ENCODE peak calls at places on chromosomes 11 and 22, in ten cellular contexts. One of them, this sample, is unnamed.

GRCh38 chr11:2435288-2436012 is 8.9 kb downstream of the TRPM5 start:
- DNase-seq in right lobe of liver: no peak
- DNase-seq in cardiac muscle cell: no peak
- DNase-seq in SJCRH30: no peak
- DNase-seq in SK-N-SH: no peak
- DNase-seq in A549: no peak
- DNase-seq in neural progenitor cell: no peak
- DNase-seq in stomach: no peak
- DNase-seq in lower lobe of right lung: peak; percentile 32
- DNase-seq in spleen: peak; percentile 43
- DNase-seq in this sample: no peak

GRCh38 chr22:47965896-47966295 is 1203.4 kb downstream of the TBC1D22A start:
- DNase-seq in right lobe of liver: no peak
- DNase-seq in cardiac muscle cell: no peak
- DNase-seq in SJCRH30: no peak
- DNase-seq in SK-N-SH: no peak
- DNase-seq in A549: no peak
- DNase-seq in neural progenitor cell: no peak
- DNase-seq in stomach: no peak
- DNase-seq in lower lobe of right lung: no peak
- DNase-seq in spleen: no peak
- DNase-seq in this sample: no peak

GRCh38 chr11:72643547-72643946 is 30.7 kb downstream of the PDE2A start:
- DNase-seq in right lobe of liver: no peak
- DNase-seq in cardiac muscle cell: peak; percentile 15
- DNase-seq in SJCRH30: no peak
- DNase-seq in SK-N-SH: no peak
- DNase-seq in A549: peak; percentile 60
- DNase-seq in neural progenitor cell: no peak
- DNase-seq in stomach: no peak
- DNase-seq in lower lobe of right lung: no peak
- DNase-seq in spleen: no peak
- DNase-seq in this sample: no peak

GRCh38 chr11:59901306-59901705 is 22.7 kb downstream of the OOSP3 start:
- DNase-seq in right lobe of liver: no peak
- DNase-seq in cardiac muscle cell: peak; percentile 48
- DNase-seq in SJCRH30: peak; percentile 60
- DNase-seq in SK-N-SH: no peak
- DNase-seq in A549: peak; percentile 39
- DNase-seq in neural progenitor cell: no peak
- DNase-seq in stomach: no peak
- DNase-seq in lower lobe of right lung: no peak
- DNase-seq in spleen: no peak
- DNase-seq in this sample: no peak

GRCh38 chr11:60942970-60943565 is 8.9 kb downstream of the SLC15A3 start:
- DNase-seq in right lobe of liver: no peak
- DNase-seq in cardiac muscle cell: no peak
- DNase-seq in SJCRH30: peak; percentile 44
- DNase-seq in SK-N-SH: no peak
- DNase-seq in A549: no peak
- DNase-seq in neural progenitor cell: no peak
- DNase-seq in stomach: peak; percentile 80
- DNase-seq in lower lobe of right lung: no peak
- DNase-seq in spleen: no peak
- DNase-seq in this sample: no peak

GRCh38 chr11:83583953-83584352 is 297.8 kb upstream of the CCDC90B start:
- DNase-seq in right lobe of liver: no peak
- DNase-seq in cardiac muscle cell: peak; percentile 2
- DNase-seq in SJCRH30: no peak
- DNase-seq in SK-N-SH: no peak
- DNase-seq in A549: no peak
- DNase-seq in neural progenitor cell: no peak
- DNase-seq in stomach: no peak
- DNase-seq in lower lobe of right lung: no peak
- DNase-seq in spleen: no peak
- DNase-seq in this sample: no peak

GRCh38 chr11:128686745-128687177 is 7.1 kb upstream of the FLI1 start:
- DNase-seq in right lobe of liver: peak; percentile 61
- DNase-seq in cardiac muscle cell: peak; percentile 73
- DNase-seq in SJCRH30: no peak
- DNase-seq in SK-N-SH: peak; percentile 71
- DNase-seq in A549: peak; percentile 15
- DNase-seq in neural progenitor cell: peak; percentile 77
- DNase-seq in stomach: peak; percentile 52
- DNase-seq in lower lobe of right lung: peak; percentile 78
- DNase-seq in spleen: peak; percentile 92
- DNase-seq in this sample: no peak

GRCh38 chr11:107689317-107690202 is 22.3 kb downstream of the SLN start:
- DNase-seq in right lobe of liver: peak; percentile 63
- DNase-seq in cardiac muscle cell: peak; percentile 81
- DNase-seq in SJCRH30: peak; percentile 75
- DNase-seq in SK-N-SH: peak; percentile 62
- DNase-seq in A549: peak; percentile 47
- DNase-seq in neural progenitor cell: peak; percentile 84
- DNase-seq in stomach: peak; percentile 82
- DNase-seq in lower lobe of right lung: peak; percentile 76
- DNase-seq in spleen: no peak
- DNase-seq in this sample: no peak

GRCh38 chr11:117717485-117718314 is 79.3 kb downstream of the DSCAML1 start:
- DNase-seq in right lobe of liver: no peak
- DNase-seq in cardiac muscle cell: no peak
- DNase-seq in SJCRH30: no peak
- DNase-seq in SK-N-SH: peak; percentile 75
- DNase-seq in A549: peak; percentile 85
- DNase-seq in neural progenitor cell: peak; percentile 35
- DNase-seq in stomach: peak; percentile 32
- DNase-seq in lower lobe of right lung: peak; percentile 80
- DNase-seq in spleen: no peak
- DNase-seq in this sample: no peak

GRCh38 chr11:22163394-22163797 is 29.5 kb upstream of the ANO5 start:
- DNase-seq in right lobe of liver: no peak
- DNase-seq in cardiac muscle cell: peak; percentile 8
- DNase-seq in SJCRH30: no peak
- DNase-seq in SK-N-SH: no peak
- DNase-seq in A549: no peak
- DNase-seq in neural progenitor cell: no peak
- DNase-seq in stomach: no peak
- DNase-seq in lower lobe of right lung: peak; percentile 56
- DNase-seq in spleen: peak; percentile 40
- DNase-seq in this sample: no peak

GRCh38 chr11:68750988-68751325 is 363 bp downstream of the TESMIN start:
- DNase-seq in right lobe of liver: peak; percentile 33
- DNase-seq in cardiac muscle cell: no peak
- DNase-seq in SJCRH30: no peak
- DNase-seq in SK-N-SH: no peak
- DNase-seq in A549: no peak
- DNase-seq in neural progenitor cell: no peak
- DNase-seq in stomach: no peak
- DNase-seq in lower lobe of right lung: no peak
- DNase-seq in spleen: no peak
- DNase-seq in this sample: no peak

GRCh38 chr11:33701302-33701701 is 676 bp upstream of the C11orf91 start:
- DNase-seq in right lobe of liver: no peak
- DNase-seq in cardiac muscle cell: peak; percentile 52
- DNase-seq in SJCRH30: no peak
- DNase-seq in SK-N-SH: no peak
- DNase-seq in A549: no peak
- DNase-seq in neural progenitor cell: no peak
- DNase-seq in stomach: no peak
- DNase-seq in lower lobe of right lung: no peak
- DNase-seq in spleen: no peak
- DNase-seq in this sample: no peak

GRCh38 chr11:69094915-69095290 is 46.2 kb downstream of the TPCN2 start:
- DNase-seq in right lobe of liver: no peak
- DNase-seq in cardiac muscle cell: no peak
- DNase-seq in SJCRH30: no peak
- DNase-seq in SK-N-SH: no peak
- DNase-seq in A549: no peak
- DNase-seq in neural progenitor cell: no peak
- DNase-seq in stomach: no peak
- DNase-seq in lower lobe of right lung: no peak
- DNase-seq in spleen: no peak
- DNase-seq in this sample: no peak

GRCh38 chr11:78022397-78023396 is at the start of gene KCTD14:
- DNase-seq in right lobe of liver: peak; percentile 77
- DNase-seq in cardiac muscle cell: peak; percentile 35
- DNase-seq in SJCRH30: no peak
- DNase-seq in SK-N-SH: peak; percentile 14
- DNase-seq in A549: no peak
- DNase-seq in neural progenitor cell: peak; percentile 67
- DNase-seq in stomach: peak; percentile 75
- DNase-seq in lower lobe of right lung: peak; percentile 78
- DNase-seq in spleen: no peak
- DNase-seq in this sample: no peak

GRCh38 chr11:62545437-62546243 is 966 bp downstream of the AHNAK start:
- DNase-seq in right lobe of liver: peak; percentile 95
- DNase-seq in cardiac muscle cell: peak; percentile 97
- DNase-seq in SJCRH30: peak; percentile 83
- DNase-seq in SK-N-SH: peak; percentile 86
- DNase-seq in A549: peak; percentile 86
- DNase-seq in neural progenitor cell: peak; percentile 87
- DNase-seq in stomach: peak; percentile 89
- DNase-seq in lower lobe of right lung: peak; percentile 91
- DNase-seq in spleen: peak; percentile 87
- DNase-seq in this sample: no peak

GRCh38 chr11:2725367-2726300 is 25.8 kb upstream of the KCNQ1OT1 start:
- DNase-seq in right lobe of liver: no peak
- DNase-seq in cardiac muscle cell: peak; percentile 95
- DNase-seq in SJCRH30: peak; percentile 27
- DNase-seq in SK-N-SH: no peak
- DNase-seq in A549: no peak
- DNase-seq in neural progenitor cell: no peak
- DNase-seq in stomach: no peak
- DNase-seq in lower lobe of right lung: no peak
- DNase-seq in spleen: no peak
- DNase-seq in this sample: no peak

GRCh38 chr11:71333473-71333872 is 81.1 kb upstream of the SHANK2 start:
- DNase-seq in right lobe of liver: no peak
- DNase-seq in cardiac muscle cell: no peak
- DNase-seq in SJCRH30: no peak
- DNase-seq in SK-N-SH: no peak
- DNase-seq in A549: no peak
- DNase-seq in neural progenitor cell: no peak
- DNase-seq in stomach: peak; percentile 3
- DNase-seq in lower lobe of right lung: no peak
- DNase-seq in spleen: peak; percentile 9
- DNase-seq in this sample: no peak
- H3K4me3 ChIP-seq in right lobe of liver: no peak overlapping the region
- H3K4me3 ChIP-seq in cardiac muscle cell: no peak overlapping the region
- H3K4me3 ChIP-seq in SJCRH30: no peak overlapping the region
- H3K4me3 ChIP-seq in SK-N-SH: no peak overlapping the region
- H3K4me3 ChIP-seq in A549: no peak overlapping the region
- H3K4me3 ChIP-seq in neural progenitor cell: no peak overlapping the region
- H3K4me3 ChIP-seq in stomach: no peak overlapping the region
- H3K4me3 ChIP-seq in lower lobe of right lung: no peak overlapping the region
- H3K4me3 ChIP-seq in spleen: no peak overlapping the region
- H3K4me3 ChIP-seq in this sample: no peak overlapping the region

GRCh38 chr11:121348220-121348875 is 55.8 kb downstream of the SC5D start:
- DNase-seq in right lobe of liver: no peak
- DNase-seq in cardiac muscle cell: no peak
- DNase-seq in SJCRH30: no peak
- DNase-seq in SK-N-SH: no peak
- DNase-seq in A549: no peak
- DNase-seq in neural progenitor cell: no peak
- DNase-seq in stomach: no peak
- DNase-seq in lower lobe of right lung: no peak
- DNase-seq in spleen: no peak
- DNase-seq in this sample: no peak
- H3K27ac ChIP-seq in right lobe of liver: no peak overlapping the region
- H3K27ac ChIP-seq in cardiac muscle cell: no peak overlapping the region
- H3K27ac ChIP-seq in SJCRH30: no peak overlapping the region
- H3K27ac ChIP-seq in SK-N-SH: no peak overlapping the region
- H3K27ac ChIP-seq in A549: no peak overlapping the region
- H3K27ac ChIP-seq in neural progenitor cell: no peak overlapping the region
- H3K27ac ChIP-seq in stomach: no peak overlapping the region
- H3K27ac ChIP-seq in lower lobe of right lung: no peak overlapping the region
- H3K27ac ChIP-seq in spleen: no peak overlapping the region
- H3K27ac ChIP-seq in this sample: no peak overlapping the region

GRCh38 chr22:45317551-45318167 is 7.9 kb downstream of the FAM118A start:
- DNase-seq in right lobe of liver: no peak
- DNase-seq in cardiac muscle cell: peak; percentile 64
- DNase-seq in SJCRH30: peak; percentile 24
- DNase-seq in SK-N-SH: peak; percentile 70
- DNase-seq in A549: peak; percentile 28
- DNase-seq in neural progenitor cell: peak; percentile 30
- DNase-seq in stomach: peak; percentile 75
- DNase-seq in lower lobe of right lung: no peak
- DNase-seq in spleen: no peak
- DNase-seq in this sample: no peak
- H3K4me3 ChIP-seq in right lobe of liver: no peak overlapping the region
- H3K4me3 ChIP-seq in cardiac muscle cell: no peak overlapping the region
- H3K4me3 ChIP-seq in SJCRH30: peak overlapping the region; percentile 26
- H3K4me3 ChIP-seq in SK-N-SH: no peak overlapping the region
- H3K4me3 ChIP-seq in A549: no peak overlapping the region
- H3K4me3 ChIP-seq in neural progenitor cell: no peak overlapping the region
- H3K4me3 ChIP-seq in stomach: no peak overlapping the region
- H3K4me3 ChIP-seq in lower lobe of right lung: no peak overlapping the region
- H3K4me3 ChIP-seq in spleen: no peak overlapping the region
- H3K4me3 ChIP-seq in this sample: no peak overlapping the region

DNA sequence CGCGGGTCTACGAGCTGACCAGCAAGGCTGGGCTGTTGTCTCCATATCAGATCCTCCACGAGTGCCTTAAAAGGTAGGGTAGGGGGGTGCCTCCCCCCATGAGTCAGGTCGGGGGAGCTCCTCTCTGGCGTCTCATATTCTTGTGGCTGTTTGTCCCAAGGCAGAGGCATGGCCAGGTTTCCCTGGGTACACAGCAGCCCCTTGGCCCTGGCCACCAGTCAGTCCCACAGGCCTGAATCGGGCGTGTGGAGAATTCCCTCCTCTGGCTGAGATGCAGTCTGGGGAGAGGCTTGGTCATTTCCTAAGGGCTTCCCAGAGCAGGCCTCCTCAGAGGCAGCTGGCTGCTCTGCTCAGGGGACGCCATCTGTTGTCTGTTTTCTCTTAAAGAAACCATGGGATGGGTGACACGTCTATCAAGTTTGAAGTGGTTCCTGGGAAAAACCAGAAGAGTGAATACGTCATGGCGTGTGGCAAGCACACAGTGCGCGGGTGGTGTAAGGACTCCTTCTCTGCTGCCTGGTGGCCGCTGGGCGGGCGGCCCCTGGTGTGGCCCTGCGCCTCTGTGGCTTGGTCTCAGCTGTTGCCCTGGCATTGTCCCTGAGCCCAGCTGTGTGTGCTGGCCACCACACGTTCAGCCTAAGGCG is 9.6 kb upstream of the RANBP1 start:
- DNase-seq in right lobe of liver: peak; percentile 13
- DNase-seq in cardiac muscle cell: no peak
- DNase-seq in SJCRH30: no peak
- DNase-seq in SK-N-SH: no peak
- DNase-seq in A549: no peak
- DNase-seq in neural progenitor cell: no peak
- DNase-seq in stomach: no peak
- DNase-seq in lower lobe of right lung: peak; percentile 27
- DNase-seq in spleen: peak; percentile 41
- DNase-seq in this sample: no peak
- H3K27ac ChIP-seq in right lobe of liver: no peak overlapping the region
- H3K27ac ChIP-seq in cardiac muscle cell: no peak overlapping the region
- H3K27ac ChIP-seq in SJCRH30: no peak overlapping the region
- H3K27ac ChIP-seq in SK-N-SH: no peak overlapping the region
- H3K27ac ChIP-seq in A549: no peak overlapping the region
- H3K27ac ChIP-seq in neural progenitor cell: no peak overlapping the region
- H3K27ac ChIP-seq in stomach: no peak overlapping the region
- H3K27ac ChIP-seq in lower lobe of right lung: no peak overlapping the region
- H3K27ac ChIP-seq in spleen: no peak overlapping the region
- H3K27ac ChIP-seq in this sample: no peak overlapping the region

This sample was measured in iPS DF 6.9.